ENCODE peak calls at places on chromosomes 11 and 22, in six cellular contexts. One of them, this sample, is unnamed.

GRCh38 chr11:121473064-121473777 is 20.5 kb upstream of the SORL1-AS1 start:
- DNase-seq in HCT116: no peak
- DNase-seq in H1: no peak
- DNase-seq in HepG2: no peak
- DNase-seq in K562: no peak
- DNase-seq in GM12878: no peak
- DNase-seq in this sample: no peak

GRCh38 chr11:65095974-65096806 is at the start of gene VPS51:
- DNase-seq in HCT116: peak
- DNase-seq in H1: peak
- DNase-seq in HepG2: peak
- DNase-seq in K562: peak
- DNase-seq in GM12878: peak
- DNase-seq in this sample: peak

GRCh38 chr22:50206599-50206998 is 5.8 kb downstream of the SELENOO start:
- DNase-seq in HCT116: no peak
- DNase-seq in H1: peak
- DNase-seq in HepG2: peak
- DNase-seq in K562: peak
- DNase-seq in GM12878: no peak
- DNase-seq in this sample: peak

GRCh38 chr11:120055646-120056045 is 82.3 kb downstream of the TRIM29 start:
- DNase-seq in HCT116: no peak
- DNase-seq in H1: no peak
- DNase-seq in HepG2: no peak
- DNase-seq in K562: no peak
- DNase-seq in GM12878: no peak
- DNase-seq in this sample: peak

GRCh38 chr11:107707128-107707760 is 4.6 kb downstream of the SLN start:
- DNase-seq in HCT116: no peak
- DNase-seq in H1: no peak
- DNase-seq in HepG2: no peak
- DNase-seq in K562: no peak
- DNase-seq in GM12878: no peak
- DNase-seq in this sample: no peak

GRCh38 chr11:121892863-121893262 is 223.2 kb downstream of the BLID start:
- DNase-seq in HCT116: no peak
- DNase-seq in H1: no peak
- DNase-seq in HepG2: no peak
- DNase-seq in K562: no peak
- DNase-seq in GM12878: no peak
- DNase-seq in this sample: peak

GRCh38 chr22:21718492-21718891 is 17.1 kb downstream of the YPEL1 start:
- DNase-seq in HCT116: no peak
- DNase-seq in H1: no peak
- DNase-seq in HepG2: no peak
- DNase-seq in K562: no peak
- DNase-seq in GM12878: no peak
- DNase-seq in this sample: no peak

GRCh38 chr11:20668844-20669832 is at the start of gene NELL1:
- DNase-seq in HCT116: no peak
- DNase-seq in H1: peak
- DNase-seq in HepG2: no peak
- DNase-seq in K562: no peak
- DNase-seq in GM12878: no peak
- DNase-seq in this sample: no peak

GRCh38 chr11:126265801-126266200 is 2.9 kb downstream of the SRPRA start:
- DNase-seq in HCT116: no peak
- DNase-seq in H1: no peak
- DNase-seq in HepG2: no peak
- DNase-seq in K562: no peak
- DNase-seq in GM12878: no peak
- DNase-seq in this sample: no peak

GRCh38 chr22:32265882-32266767 is 11.0 kb upstream of the SLC5A4 start:
- DNase-seq in HCT116: peak
- DNase-seq in H1: peak
- DNase-seq in HepG2: peak
- DNase-seq in K562: peak
- DNase-seq in GM12878: no peak
- DNase-seq in this sample: peak

GRCh38 chr22:33865996-33866395 is 54.3 kb downstream of the LARGE1 start:
- DNase-seq in HCT116: no peak
- DNase-seq in H1: no peak
- DNase-seq in HepG2: no peak
- DNase-seq in K562: no peak
- DNase-seq in GM12878: no peak
- DNase-seq in this sample: no peak

GRCh38 chr22:49879871-49880270 is 26.2 kb downstream of the ZBED4 start:
- DNase-seq in HCT116: no peak
- DNase-seq in H1: no peak
- DNase-seq in HepG2: no peak
- DNase-seq in K562: no peak
- DNase-seq in GM12878: no peak
- DNase-seq in this sample: no peak

GRCh38 chr22:35900483-35901168 is 128.0 kb downstream of the RBFOX2 start:
- DNase-seq in HCT116: peak
- DNase-seq in H1: no peak
- DNase-seq in HepG2: no peak
- DNase-seq in K562: no peak
- DNase-seq in GM12878: no peak
- DNase-seq in this sample: no peak

GRCh38 chr11:1147792-1148191 is 10.0 kb upstream of the MUC5AC start:
- DNase-seq in HCT116: no peak
- DNase-seq in H1: no peak
- DNase-seq in HepG2: no peak
- DNase-seq in K562: no peak
- DNase-seq in GM12878: no peak
- DNase-seq in this sample: no peak
- TF ChIP-seq ZNF274 in HCT116: no peak
- TF ChIP-seq ZNF274 in H1: no peak
- TF ChIP-seq ZNF274 in HepG2: no peak
- TF ChIP-seq ZNF274 in K562: no peak
- TF ChIP-seq ZNF274 in GM12878: no peak
- TF ChIP-seq ZNF274 in this sample: no peak

GRCh38 chr11:115338476-115338875 is 165.7 kb downstream of the CADM1 start:
- DNase-seq in HCT116: no peak
- DNase-seq in H1: no peak
- DNase-seq in HepG2: no peak
- DNase-seq in K562: no peak
- DNase-seq in GM12878: no peak
- DNase-seq in this sample: no peak
- TF ChIP-seq ZNF274 in HCT116: no peak
- TF ChIP-seq ZNF274 in H1: no peak
- TF ChIP-seq ZNF274 in HepG2: no peak
- TF ChIP-seq ZNF274 in K562: no peak
- TF ChIP-seq ZNF274 in GM12878: no peak
- TF ChIP-seq ZNF274 in this sample: no peak

DNA sequence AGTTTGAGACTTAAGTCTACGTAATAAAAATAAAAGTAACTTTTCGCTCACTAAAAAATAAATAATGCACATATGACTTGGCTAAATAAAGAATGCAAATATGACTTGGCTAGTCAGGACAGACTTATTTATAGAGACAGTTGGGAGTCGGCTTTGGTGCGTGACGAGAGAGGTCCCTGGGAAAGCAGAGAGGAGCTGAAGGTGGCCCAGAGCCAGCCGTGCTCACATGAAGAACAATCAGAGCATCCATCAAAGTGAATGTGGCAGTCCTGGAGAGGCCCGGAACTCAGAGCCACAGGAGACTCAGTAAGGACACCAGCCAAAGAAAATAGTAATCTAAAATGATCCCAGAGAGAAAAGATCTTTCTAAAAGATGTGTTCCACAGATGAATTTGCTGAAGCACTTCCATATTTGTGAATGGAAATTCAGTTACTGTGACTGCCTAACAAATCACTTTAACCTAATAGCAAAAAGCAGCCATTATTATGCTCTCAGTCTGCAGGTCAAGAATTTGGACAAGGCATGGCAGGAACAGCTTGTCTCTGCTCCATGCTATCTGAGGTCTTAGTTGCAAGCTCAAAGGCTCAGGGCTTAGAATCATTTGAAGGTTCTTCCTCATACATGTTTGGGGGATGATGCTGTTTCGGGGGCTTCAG is 34.8 kb downstream of the CWC15 start:
- DNase-seq in HCT116: no peak
- DNase-seq in H1: no peak
- DNase-seq in HepG2: no peak
- DNase-seq in K562: no peak
- DNase-seq in GM12878: no peak
- DNase-seq in this sample: no peak
- TF ChIP-seq ZNF274 in HCT116: no peak
- TF ChIP-seq ZNF274 in H1: no peak
- TF ChIP-seq ZNF274 in HepG2: no peak
- TF ChIP-seq ZNF274 in K562: no peak
- TF ChIP-seq ZNF274 in GM12878: no peak
- TF ChIP-seq ZNF274 in this sample: no peak

DNA sequence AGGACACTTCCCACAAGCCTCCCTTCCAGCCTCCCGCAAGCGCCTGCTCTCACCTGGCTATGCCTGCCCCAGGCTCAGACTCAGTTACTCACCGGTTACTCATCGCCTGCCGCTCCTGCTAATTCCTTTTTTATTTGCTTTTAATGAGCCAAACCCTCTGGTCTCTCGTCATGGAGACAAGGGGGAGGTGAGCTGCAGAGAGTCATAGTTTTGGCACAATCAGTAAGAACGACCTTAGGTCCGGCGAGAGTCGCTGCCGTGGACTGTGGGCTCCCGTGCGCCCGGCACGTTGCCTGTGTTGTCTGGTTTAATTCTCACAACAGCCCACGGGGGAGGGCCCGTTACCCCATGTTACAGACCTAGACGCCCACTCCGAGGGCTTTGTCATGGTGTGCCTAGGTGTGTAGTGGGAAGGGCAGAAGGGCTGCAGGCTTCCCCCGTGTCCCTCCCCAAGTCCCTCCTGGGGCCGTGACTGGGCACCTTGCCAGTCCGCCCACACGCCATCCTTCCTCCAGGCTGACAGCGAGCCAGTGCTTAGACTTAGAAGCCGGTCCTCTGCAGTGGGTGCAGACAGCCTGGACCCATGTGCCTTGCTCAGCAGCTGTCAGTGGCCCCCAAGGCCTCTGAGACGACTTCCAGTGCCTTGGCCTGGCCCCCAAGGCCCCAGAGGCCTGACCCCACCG is 42.2 kb downstream of the WNT7B start:
- DNase-seq in HCT116: peak
- DNase-seq in H1: no peak
- DNase-seq in HepG2: peak
- DNase-seq in K562: no peak
- DNase-seq in GM12878: no peak
- DNase-seq in this sample: no peak
- TF ChIP-seq ZNF274 in HCT116: no peak
- TF ChIP-seq ZNF274 in H1: no peak
- TF ChIP-seq ZNF274 in HepG2: no peak
- TF ChIP-seq ZNF274 in K562: no peak
- TF ChIP-seq ZNF274 in GM12878: no peak
- TF ChIP-seq ZNF274 in this sample: no peak

GRCh38 chr11:63536669-63537292 is at the start of gene PLAAT4:
- DNase-seq in HCT116: no peak
- DNase-seq in H1: no peak
- DNase-seq in HepG2: peak
- DNase-seq in K562: no peak
- DNase-seq in GM12878: peak
- DNase-seq in this sample: no peak
- TF ChIP-seq ZNF274 in HCT116: no peak
- TF ChIP-seq ZNF274 in H1: no peak
- TF ChIP-seq ZNF274 in HepG2: no peak
- TF ChIP-seq ZNF274 in K562: no peak
- TF ChIP-seq ZNF274 in GM12878: no peak
- TF ChIP-seq ZNF274 in this sample: no peak

DNA sequence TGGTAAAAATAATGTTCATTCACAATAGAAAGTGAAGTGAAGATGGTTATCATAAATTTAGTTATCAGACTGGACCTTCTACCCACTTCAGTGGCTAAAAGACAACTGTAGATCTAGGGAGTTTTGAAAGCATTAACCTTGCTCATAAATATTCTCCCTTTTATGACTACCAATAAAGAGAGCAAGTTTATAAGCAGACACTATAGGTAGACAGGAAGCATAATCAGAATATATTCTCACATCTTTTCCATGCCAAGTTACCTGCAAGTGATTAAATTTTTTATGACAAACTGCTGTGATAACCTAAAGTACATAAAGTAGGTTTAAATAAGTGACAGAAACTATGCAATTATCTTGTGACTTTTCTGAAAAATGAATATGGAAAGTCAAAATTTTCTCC is 62.5 kb downstream of the LUZP2 start:
- DNase-seq in HCT116: no peak
- DNase-seq in H1: no peak
- DNase-seq in HepG2: no peak
- DNase-seq in K562: no peak
- DNase-seq in GM12878: no peak
- DNase-seq in this sample: no peak
- TF ChIP-seq ZNF274 in HCT116: no peak
- TF ChIP-seq ZNF274 in H1: no peak
- TF ChIP-seq ZNF274 in HepG2: no peak
- TF ChIP-seq ZNF274 in K562: no peak
- TF ChIP-seq ZNF274 in GM12878: no peak
- TF ChIP-seq ZNF274 in this sample: no peak

DNA sequence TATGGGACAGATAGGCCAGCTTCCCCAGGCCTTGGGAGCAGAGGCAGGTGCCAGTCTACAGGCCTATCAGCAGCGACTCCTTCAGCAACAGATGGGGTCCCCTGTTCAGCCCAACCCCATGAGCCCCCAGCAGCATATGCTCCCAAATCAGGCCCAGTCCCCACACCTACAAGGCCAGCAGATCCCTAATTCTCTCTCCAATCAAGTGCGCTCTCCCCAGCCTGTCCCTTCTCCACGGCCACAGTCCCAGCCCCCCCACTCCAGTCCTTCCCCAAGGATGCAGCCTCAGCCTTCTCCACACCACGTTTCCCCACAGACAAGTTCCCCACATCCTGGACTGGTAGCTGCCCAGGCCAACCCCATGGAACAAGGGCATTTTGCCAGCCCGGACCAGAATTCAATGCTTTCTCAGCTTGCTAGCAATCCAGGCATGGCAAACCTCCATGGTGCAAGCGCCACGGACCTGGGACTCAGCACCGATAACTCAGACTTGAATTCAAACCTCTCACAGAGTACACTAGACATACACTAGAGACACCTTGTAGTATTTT is 26.6 kb upstream of the L3MBTL2 start:
- DNase-seq in HCT116: no peak
- DNase-seq in H1: peak
- DNase-seq in HepG2: no peak
- DNase-seq in K562: no peak
- DNase-seq in GM12878: no peak
- DNase-seq in this sample: no peak
- TF ChIP-seq ZNF274 in HCT116: no peak
- TF ChIP-seq ZNF274 in H1: no peak
- TF ChIP-seq ZNF274 in HepG2: no peak
- TF ChIP-seq ZNF274 in K562: no peak
- TF ChIP-seq ZNF274 in GM12878: no peak
- TF ChIP-seq ZNF274 in this sample: no peak